ENCODE peak calls at places on chromosomes 13 and 19, in five cellular contexts. M is GM12878, Z is A549, X is IMR-90, I is SK-N-SH. J is an unnamed sample.

GRCh38 chr13:92677571-92677970 is 549.0 kb upstream of the GPC6 start:
- DNase-seq in M (no peak), Z (no peak), X (no peak), I (no peak), J (no peak)

GRCh38 chr19:16660763-16661479 is at the start of gene TMEM38A:
- DNase-seq in M (no peak), Z (no peak), X (no peak), I (peak), J (peak)

GRCh38 chr13:111184685-111185401 is 69.7 kb downstream of the ARHGEF7 start:
- DNase-seq in M (peak), Z (no peak), X (no peak), I (no peak), J (no peak)

GRCh38 chr19:41706741-41707501 is 1.5 kb upstream of the CEACAM5 start:
- DNase-seq in M (peak), Z (peak), X (no peak), I (peak), J (peak)

GRCh38 chr13:43792456-43792855 is 5.7 kb upstream of the ENOX1 start:
- DNase-seq in M (no peak), Z (no peak), X (no peak), I (no peak), J (no peak)

GRCh38 chr13:67437246-67437645 is 207.1 kb upstream of the PCDH9 start:
- DNase-seq in M (no peak), Z (no peak), X (no peak), I (no peak), J (no peak)

GRCh38 chr19:55345101-55345817 is 5.6 kb downstream of the KMT5C start:
- DNase-seq in M (no peak), Z (no peak), X (no peak), I (no peak), J (no peak)

GRCh38 chr13:73622375-73622774 is 511.8 kb downstream of the KLF12 start:
- DNase-seq in M (no peak), Z (no peak), X (no peak), I (no peak), J (no peak)

GRCh38 chr13:27117947-27118346 is 53.7 kb downstream of the USP12 start:
- DNase-seq in M (no peak), Z (no peak), X (no peak), I (no peak), J (no peak)

GRCh38 chr19:2616741-2617392 is 85.6 kb downstream of the GNG7 start:
- DNase-seq in M (no peak), Z (no peak), X (no peak), I (no peak), J (no peak)

GRCh38 chr19:38551450-38551813 is 66.3 kb downstream of the MAP4K1 start:
- DNase-seq in M (peak), Z (no peak), X (no peak), I (no peak), J (peak)

GRCh38 chr19:55353803-55354697 is 469 bp downstream of the COX6B2 start:
- DNase-seq in M (no peak), Z (peak), X (peak), I (peak), J (peak)

GRCh38 chr19:46428278-46429141 is at the start of gene PNMA8C:
- DNase-seq in M (no peak), Z (no peak), X (peak), I (peak), J (peak)

GRCh38 chr19:29120471-29120870 is 92.5 kb downstream of the UQCRFS1 start:
- DNase-seq in M (no peak), Z (no peak), X (no peak), I (no peak), J (no peak)

GRCh38 chr19:32012206-32012605 is 333.2 kb upstream of the ZNF507 start:
- DNase-seq in M (no peak), Z (no peak), X (no peak), I (no peak), J (no peak)

GRCh38 chr19:1068111-1069001 is 1.4 kb downstream of the ARHGAP45 start:
- DNase-seq in M (no peak), Z (no peak), X (no peak), I (no peak), J (no peak)

GRCh38 chr13:48233886-48234488 is 981 bp downstream of the ITM2B start:
- DNase-seq in M (peak), Z (no peak), X (peak), I (no peak), J (no peak)

GRCh38 chr19:10690351-10690781 is 10.9 kb upstream of the QTRT1 start:
- DNase-seq in M (no peak), Z (no peak), X (peak), I (no peak), J (no peak)

GRCh38 chr19:2488942-2489731 is 13.2 kb downstream of the GADD45B start:
- DNase-seq in M (no peak), Z (no peak), X (no peak), I (peak), J (no peak)

GRCh38 chr13:27036236-27036981 is 135.2 kb downstream of the USP12 start:
- DNase-seq in M (no peak), Z (peak), X (no peak), I (no peak), J (no peak)

GRCh38 chr19:30029721-30030510 is 87.9 kb downstream of the URI1 start:
- DNase-seq in M (peak), Z (no peak), X (peak), I (no peak), J (no peak)

GRCh38 chr19:53195265-53195879 is 2.2 kb upstream of the ZNF665 start:
- DNase-seq in M (peak), Z (peak), X (peak), I (peak), J (peak)

GRCh38 chr13:25153736-25154135 is 18.4 kb downstream of the AMER2 start:
- DNase-seq in M (no peak), Z (no peak), X (no peak), I (no peak), J (no peak)

GRCh38 chr13:22278336-22278929 is 607.6 kb downstream of the FGF9 start:
- DNase-seq in M (peak), Z (no peak), X (peak), I (peak), J (peak)

GRCh38 chr13:66933527-66933926 is 296.6 kb downstream of the PCDH9 start:
- DNase-seq in M (no peak), Z (no peak), X (no peak), I (no peak), J (no peak)

GRCh38 chr19:6092329-6093286 is 17.7 kb downstream of the RFX2 start:
- DNase-seq in M (no peak), Z (peak), X (peak), I (no peak), J (peak)

GRCh38 chr13:92158335-92158734 is 759.9 kb downstream of the GPC5 start:
- DNase-seq in M (no peak), Z (no peak), X (peak), I (no peak), J (no peak)

GRCh38 chr13:76813874-76814273 is 72.3 kb downstream of the KCTD12 start:
- DNase-seq in M (no peak), Z (no peak), X (no peak), I (no peak), J (no peak)

DNA sequence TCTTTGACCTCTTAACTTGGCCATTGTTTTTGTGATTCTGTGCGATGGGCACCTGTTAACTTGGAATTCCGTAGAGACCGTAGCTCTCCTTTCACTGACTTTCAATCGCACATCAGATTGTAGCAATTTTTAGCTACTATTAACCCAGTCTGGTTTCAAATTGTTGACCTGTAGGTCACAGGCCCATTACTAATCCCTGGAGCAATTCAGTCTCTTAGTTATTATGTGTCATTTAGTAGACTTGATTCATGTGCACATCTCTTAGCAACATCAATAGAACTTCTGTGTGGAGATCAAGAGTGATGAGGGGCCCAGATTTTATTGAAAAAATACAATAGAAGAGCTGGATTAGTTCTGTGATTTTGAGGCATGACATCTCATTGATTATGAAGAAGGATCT is 549.6 kb upstream of the SLC10A2 start:
- DNase-seq in M (no peak), Z (no peak), X (no peak), I (no peak), J (no peak)
- TF ChIP-seq SMC3 in M (no peak), Z (no peak), X (no peak), I (no peak), J (no peak)

GRCh38 chr13:65606622-65607021 is 1623.5 kb downstream of the PCDH9 start:
- DNase-seq in M (no peak), Z (no peak), X (peak), I (no peak), J (no peak)
- TF ChIP-seq SMC3 in M (no peak), Z (no peak), X (no peak), I (no peak), J (no peak)

DNA sequence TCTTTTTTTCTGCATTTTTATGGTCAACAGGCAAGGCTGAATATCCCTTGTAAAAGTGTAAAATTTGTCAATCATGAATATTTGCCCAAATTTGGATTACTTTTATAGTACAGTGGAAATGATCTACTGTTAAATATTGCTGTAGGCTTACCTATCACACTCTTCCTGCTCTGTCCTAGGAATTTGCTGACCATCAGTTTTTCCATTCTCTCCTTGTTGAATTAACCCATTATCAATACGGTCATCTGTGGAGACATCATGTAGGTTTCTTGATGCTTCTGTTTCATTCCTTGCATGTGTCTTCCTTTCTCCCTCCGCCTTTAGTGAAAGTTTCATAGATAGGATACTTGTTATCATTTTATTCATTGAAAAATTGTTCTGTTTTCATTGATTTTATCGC is 139.6 kb upstream of the TUBA3C start:
- DNase-seq in M (no peak), Z (no peak), X (no peak), I (no peak), J (no peak)
- TF ChIP-seq SMC3 in M (no peak), Z (no peak), X (no peak), I (no peak), J (no peak)

DNA sequence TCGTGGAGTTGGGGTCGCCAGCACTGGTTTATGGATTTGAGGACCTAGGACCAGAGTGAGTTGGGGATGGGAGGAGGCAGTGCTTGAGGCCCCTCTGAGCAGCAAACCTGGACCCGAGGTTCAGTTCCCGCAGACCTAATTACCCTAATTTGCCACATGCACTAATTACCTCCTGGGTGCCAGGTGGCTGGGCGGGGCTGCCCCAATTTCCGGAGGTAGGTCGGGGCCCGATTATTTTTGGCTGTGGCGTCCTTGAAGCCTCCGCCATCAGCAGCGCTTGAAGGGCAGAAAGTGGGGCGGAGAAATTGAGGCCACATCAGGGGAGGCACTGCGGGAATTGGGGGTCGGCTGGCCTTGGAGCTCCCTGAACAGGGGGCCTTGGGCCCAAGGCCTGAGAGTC is 5.9 kb upstream of the HOMER3 start:
- DNase-seq in M (no peak), Z (no peak), X (no peak), I (no peak), J (no peak)
- TF ChIP-seq SMC3 in M (no peak), Z (no peak), X (no peak), I (no peak), J (no peak)

J was measured in K562.